ENCODE peak calls at places on chromosomes 11 and 22, in eight cellular contexts. D is HCT116; S is naive thymus-derived CD8-positive, alpha-beta T cell; O is upper lobe of right lung; P is heart left ventricle; F is stimulated activated CD8-positive, alpha-beta memory T cell treated with anti-CD3 and anti-CD28 coated beads, Interleukin-12 subunit alpha, Interleukin-12 subunit beta, amount 100 ng/mL, for 1 hour; I is stimulated activated CD4-positive, alpha-beta T cell treated with anti-CD3 and anti-CD28 coated beads, Interleukin-12 subunit alpha, Interleukin-12 subunit beta, amount 100 ng/mL, for 4 hours; C is right lobe of liver. V is an unnamed sample.

GRCh38 chr11:94652735-94653284 is 85.6 kb downstream of the PIWIL4 start:
- DNase-seq in D (no peak), S (no peak), O (no peak), P (no peak), F (no peak), I (no peak), C (no peak), V (no peak)

GRCh38 chr11:9095421-9095820 is 4.0 kb upstream of the SCUBE2 start:
- DNase-seq in D (no peak), S (no peak), O (no peak), P (no peak), F (no peak), I (no peak), C (no peak), V (peak)

GRCh38 chr11:27443746-27444465 is 28.7 kb downstream of the LGR4 start:
- DNase-seq in D (no peak), S (no peak), O (no peak), P (no peak), F (no peak), I (no peak), C (no peak), V (peak)

GRCh38 chr11:59710136-59710847 is 3.4 kb downstream of the OR10V1 start:
- DNase-seq in D (no peak), S (no peak), O (no peak), P (no peak), F (no peak), I (no peak), C (no peak), V (no peak)

GRCh38 chr11:34208266-34209135 is 103.1 kb downstream of the NAT10 start:
- DNase-seq in D (no peak), S (no peak), O (no peak), P (no peak), F (no peak), I (no peak), C (no peak), V (peak)

GRCh38 chr11:105202422-105202821 is 62.9 kb upstream of the CARD18 start:
- DNase-seq in D (no peak), S (no peak), O (no peak), P (no peak), F (no peak), I (no peak), C (no peak), V (no peak)

GRCh38 chr11:111426615-111427014 is 47.5 kb upstream of the POU2AF1 start:
- DNase-seq in D (no peak), S (no peak), O (no peak), P (no peak), F (no peak), I (no peak), C (no peak), V (no peak)

GRCh38 chr11:80925291-80925690 is 1484.5 kb upstream of the TENM4 start:
- DNase-seq in D (no peak), S (no peak), O (no peak), P (no peak), F (no peak), I (no peak), C (no peak), V (no peak)

GRCh38 chr11:36469881-36470802 is 39.9 kb downstream of the TRAF6 start:
- DNase-seq in D (no peak), S (no peak), O (no peak), P (no peak), F (no peak), I (no peak), C (no peak), V (no peak)

GRCh38 chr11:122007611-122008071 is 108.4 kb downstream of the BLID start:
- DNase-seq in D (no peak), S (no peak), O (no peak), P (peak), F (no peak), I (no peak), C (no peak), V (no peak)

GRCh38 chr11:106480581-106481185 is 403.2 kb downstream of the AASDHPPT start:
- DNase-seq in D (no peak), S (no peak), O (no peak), P (no peak), F (no peak), I (no peak), C (no peak), V (no peak)

GRCh38 chr22:19431641-19432091 is at the start of gene HIRA:
- DNase-seq in D (peak), S (peak), O (peak), P (peak), F (peak), I (peak), C (peak), V (peak)

GRCh38 chr11:8095356-8095755 is 14.3 kb downstream of the TUB start:
- DNase-seq in D (no peak), S (no peak), O (no peak), P (no peak), F (no peak), I (no peak), C (no peak), V (no peak)

GRCh38 chr11:659532-660085 is 22.5 kb downstream of the DRD4 start:
- DNase-seq in D (no peak), S (no peak), O (no peak), P (no peak), F (no peak), I (no peak), C (no peak), V (peak)

GRCh38 chr22:48459259-48459658 is 1368.4 kb downstream of the BRD1 start:
- DNase-seq in D (no peak), S (no peak), O (peak), P (no peak), F (no peak), I (no peak), C (no peak), V (no peak)

GRCh38 chr22:19226428-19226827 is 47.9 kb upstream of the SLC25A1 start:
- DNase-seq in D (no peak), S (no peak), O (no peak), P (no peak), F (no peak), I (no peak), C (no peak), V (no peak)

GRCh38 chr11:117295438-117296137 is 4.4 kb downstream of the BACE1-AS start:
- DNase-seq in D (no peak), S (no peak), O (no peak), P (no peak), F (no peak), I (no peak), C (no peak), V (no peak)

GRCh38 chr22:27094633-27095308 is 437.4 kb downstream of the MIAT start:
- DNase-seq in D (no peak), S (no peak), O (no peak), P (no peak), F (no peak), I (no peak), C (no peak), V (no peak)

GRCh38 chr11:119375629-119376196 is 5.8 kb downstream of the USP2 start:
- DNase-seq in D (no peak), S (no peak), O (peak), P (peak), F (no peak), I (no peak), C (peak), V (peak)

GRCh38 chr11:65685981-65686380 is 23.3 kb upstream of the RELA start:
- DNase-seq in D (no peak), S (no peak), O (no peak), P (no peak), F (no peak), I (no peak), C (no peak), V (no peak)

GRCh38 chr11:94511932-94512781 is at the start of gene C11orf97:
- DNase-seq in D (no peak), S (peak), O (peak), P (peak), F (peak), I (peak), C (peak), V (peak)

GRCh38 chr11:70016666-70017347 is 61.3 kb upstream of the ANO1 start:
- DNase-seq in D (peak), S (no peak), O (no peak), P (no peak), F (no peak), I (no peak), C (no peak), V (peak)

GRCh38 chr22:44047891-44048301 is 23.8 kb downstream of the PARVB start:
- DNase-seq in D (no peak), S (no peak), O (no peak), P (no peak), F (no peak), I (no peak), C (no peak), V (no peak)

GRCh38 chr11:69296890-69297224 is 2.9 kb downstream of the MYEOV start:
- DNase-seq in D (no peak), S (no peak), O (no peak), P (peak), F (no peak), I (no peak), C (no peak), V (no peak)